ENCODE peak calls at places on chromosomes 1 and 21, in eight cellular contexts. S, V, U, C, E, B, A and M are unnamed samples.

GRCh38 chr1:167223144-167224103 is 2.7 kb downstream of the POU2F1 start:
- DNase-seq in E (no peak), B (no peak), C (no peak), S (peak; percentile 16), V (no peak), U (no peak), A (no peak), M (no peak)

GRCh38 chr1:157770442-157771043 is 6.4 kb downstream of the FCRL2 start:
- DNase-seq in U (no peak), V (no peak), E (no peak), S (no peak), B (no peak), A (no peak), C (no peak), M (peak; percentile 14)

GRCh38 chr1:7679873-7680790 is 91.0 kb upstream of the VAMP3 start:
- DNase-seq in B (peak; percentile 69), A (no peak), S (peak; percentile 12), V (no peak), U (no peak), C (peak; percentile 71), E (no peak), M (peak; percentile 10)

GRCh38 chr1:61318319-61319125 is 236.2 kb downstream of the NFIA start:
- DNase-seq in S (peak; percentile 92), V (no peak), C (peak; percentile 45), U (peak; percentile 60), B (no peak), A (no peak), E (peak; percentile 76), M (no peak)

GRCh38 chr1:30778156-30778978 is 20.8 kb upstream of the LAPTM5 start:
- DNase-seq in E (no peak), U (no peak), S (peak; percentile 73), B (no peak), V (no peak), A (no peak), C (no peak), M (peak; percentile 61)

GRCh38 chr1:181124206-181124825 is 35.8 kb downstream of the IER5 start:
- DNase-seq in S (no peak), A (no peak), C (no peak), U (no peak), B (no peak), V (no peak), E (no peak), M (no peak)

GRCh38 chr1:119549719-119550141 is 42.7 kb downstream of the HSD3B1 start:
- DNase-seq in U (peak; percentile 12), A (peak; percentile 66), C (peak; percentile 11), V (peak; percentile 39), B (no peak), S (peak; percentile 73), E (no peak), M (peak; percentile 69)

GRCh38 chr1:26168410-26169167 is at the start of gene C1orf232:
- DNase-seq in S (no peak), U (no peak), A (no peak), V (no peak), B (no peak), C (no peak), E (no peak), M (no peak)

GRCh38 chr1:205597691-205598314 is 34.0 kb downstream of the ELK4 start:
- DNase-seq in B (peak; percentile 17), C (no peak), E (peak; percentile 46), A (no peak), S (peak; percentile 82), U (no peak), V (no peak), M (no peak)

GRCh38 chr1:159922499-159923202 is 2.7 kb downstream of the TAGLN2 start:
- DNase-seq in V (peak; percentile 14), A (no peak), U (no peak), B (no peak), S (peak; percentile 64), C (no peak), E (peak; percentile 89), M (peak; percentile 58)

DNA sequence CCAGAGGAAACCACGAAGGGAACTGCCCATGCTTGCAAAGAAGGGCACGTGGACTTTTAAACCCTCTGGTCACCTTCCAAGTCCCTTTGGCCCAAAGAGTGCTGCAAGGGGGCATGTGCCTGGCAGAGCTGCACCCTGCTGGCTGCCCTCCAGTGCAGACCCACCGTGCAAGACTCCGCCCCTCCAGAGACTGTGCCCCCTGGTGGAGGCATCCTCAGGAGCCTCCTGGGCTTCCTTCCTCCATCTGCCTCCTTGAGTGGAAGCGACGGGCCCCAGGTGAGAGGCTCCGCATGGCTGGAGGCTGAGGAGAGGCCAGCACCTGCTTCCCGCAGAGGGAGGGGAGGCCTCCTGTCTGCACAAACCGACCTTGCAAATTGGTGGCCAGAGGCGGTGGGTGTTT is 100.7 kb downstream of the CRYAA start:
- DNase-seq in B (no peak), V (peak; percentile 54), A (no peak), U (no peak), C (peak; percentile 65), S (no peak), E (no peak), M (peak; percentile 18)
- TF ChIP-seq CTCF in B (peak; percentile 38), V (peak; percentile 72), A (peak; percentile 15), U (peak; percentile 2), C (peak; percentile 32), S (no peak), E (no peak), M (no peak)

GRCh38 chr1:161391611-161392010 is 23.9 kb upstream of the CFAP126 start:
- DNase-seq in B (no peak), U (no peak), S (no peak), E (no peak), A (no peak), V (no peak), C (no peak), M (no peak)

GRCh38 chr1:161389691-161390558 is 22.2 kb upstream of the CFAP126 start:
- DNase-seq in A (peak; percentile 92), E (peak; percentile 99), C (peak; percentile 90), U (peak; percentile 96), S (peak; percentile 98), B (peak; percentile 95), V (peak; percentile 90), M (peak; percentile 98)

GRCh38 chr1:161390559-161390858 is 22.8 kb upstream of the CFAP126 start:
- DNase-seq in V (peak; percentile 31), E (no peak), S (no peak), C (no peak), B (no peak), A (no peak), U (no peak), M (no peak)

DNA sequence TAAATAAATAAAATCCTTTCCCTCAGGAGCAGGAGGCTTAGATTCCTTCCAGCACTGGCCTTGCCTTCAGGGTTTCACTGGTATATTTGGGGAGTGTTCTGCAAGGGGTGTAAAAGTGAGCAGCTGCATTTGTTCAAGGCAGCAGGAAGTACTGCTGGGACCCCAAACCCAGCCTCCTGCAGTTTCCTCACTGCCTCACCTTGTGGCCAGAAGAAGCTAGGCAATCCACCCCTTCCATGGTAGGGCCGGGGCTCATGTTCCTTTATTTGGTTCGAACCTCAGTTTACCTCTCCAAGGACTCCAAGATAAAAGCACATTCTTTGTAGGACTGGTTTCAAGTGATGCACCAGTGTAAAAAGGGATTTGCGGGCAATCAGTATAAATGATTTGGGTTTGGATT is 21.0 kb upstream of the CFAP126 start:
- DNase-seq in U (no peak), E (no peak), C (no peak), S (no peak), B (no peak), V (peak; percentile 24), A (no peak), M (no peak)
- TF ChIP-seq CTCF in U (no peak), E (no peak), C (no peak), S (no peak), B (no peak), V (peak; percentile 29), A (no peak), M (no peak)

DNA sequence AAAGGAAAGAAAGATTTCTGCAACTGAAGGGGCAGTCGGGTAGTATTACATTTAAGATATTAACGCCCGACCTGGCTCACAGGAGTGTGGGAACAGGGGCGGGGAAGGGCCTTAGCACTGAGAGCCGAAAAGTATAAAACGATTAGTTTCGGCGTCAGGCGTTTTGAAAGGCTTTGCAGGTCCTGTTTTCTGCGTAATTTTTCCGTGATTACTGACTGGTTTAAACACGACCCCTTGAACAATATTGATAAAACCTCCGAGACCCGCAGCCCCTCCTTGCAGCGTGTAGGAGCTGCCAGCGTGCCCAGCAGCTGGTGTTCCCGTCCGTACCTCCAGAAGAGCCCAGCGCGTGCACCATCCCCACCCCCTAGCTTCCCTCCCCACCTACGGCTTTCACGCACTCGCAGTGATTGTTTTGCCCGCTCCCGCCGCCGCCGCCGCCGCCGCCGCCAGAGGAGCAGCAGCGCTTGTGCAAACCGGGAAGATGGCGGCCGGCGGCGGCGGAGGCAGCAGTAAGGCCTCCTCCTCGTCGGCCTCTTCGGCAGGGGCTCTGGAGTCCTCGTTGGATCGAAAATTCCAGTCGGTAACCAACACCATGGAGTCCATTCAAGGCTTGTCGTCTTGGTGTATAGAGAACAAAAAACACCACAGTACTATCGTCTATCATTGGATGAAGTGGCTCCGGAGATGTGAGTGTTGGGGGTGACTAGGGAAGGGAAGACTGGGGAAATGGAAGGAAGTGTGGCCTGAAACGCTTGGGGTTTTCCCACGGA is 470 bp downstream of the RPRD2 start:
- DNase-seq in A (peak; percentile 27), V (peak; percentile 79), E (peak; percentile 90), U (no peak), S (peak; percentile 64), C (peak; percentile 44), B (peak; percentile 86), M (peak; percentile 86)
- TF ChIP-seq CTCF in A (no peak), V (peak; percentile 29), E (no peak), U (no peak), S (no peak), C (no peak), B (no peak), M (no peak)

DNA sequence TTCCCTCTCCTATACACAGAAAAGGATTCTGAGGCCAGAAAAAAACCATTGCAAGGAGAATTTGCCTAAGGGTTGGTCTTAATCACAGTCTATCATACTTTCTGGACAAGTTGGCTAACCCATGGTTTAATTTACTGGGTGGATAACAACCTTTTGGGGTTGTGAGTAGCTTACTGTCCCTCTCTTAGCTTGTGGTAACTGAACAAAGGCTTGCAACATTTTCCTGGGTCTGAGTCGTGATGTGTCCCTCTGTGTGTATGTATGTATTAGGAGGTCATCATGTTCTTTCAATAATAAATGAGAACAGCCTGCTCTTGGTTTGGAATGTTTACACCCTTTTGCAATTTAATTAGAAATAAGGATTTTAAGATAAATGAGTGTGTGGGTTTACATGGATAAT is 36.7 kb downstream of the PAPPA2 start:
- DNase-seq in B (no peak), V (no peak), E (no peak), A (no peak), U (no peak), C (no peak), S (no peak), M (no peak)
- TF ChIP-seq CTCF in B (no peak), V (no peak), E (no peak), A (no peak), U (no peak), C (no peak), S (no peak), M (no peak)